ENCODE peak calls at places on chromosomes 7 and 10, in nine cellular contexts. G is activated naive CD4-positive, alpha-beta T cell treated with anti-CD3 and anti-CD28 coated beads, Interleukin-2, amount 10 ng/mL, durations not matched to agents 7 days and 5 days; R is lower lobe of right lung; N is HuH-7.5; P is RCC 7860; W is upper lobe of right lung; Y is pons; F is stimulated activated CD4-positive, alpha-beta T cell treated with anti-CD3 and anti-CD28 coated beads, TNF-alpha, amount 100 ng/mL, for 48 hours; D is HTR-8/SVneo. B is an unnamed sample.

GRCh38 chr10:133024711-133025557 is 62.8 kb upstream of the ADGRA1 start:
- DNase-seq in G (no peak), R (no peak), N (no peak), P (no peak), W (no peak), Y (no peak), F (no peak), D (no peak), B (no peak)

GRCh38 chr10:87531908-87532622 is 27.4 kb downstream of the MINPP1 start:
- DNase-seq in G (no peak), R (no peak), N (no peak), P (no peak), W (no peak), Y (peak), F (no peak), D (no peak), B (no peak)

GRCh38 chr7:150411606-150412005 is 32.5 kb downstream of the ZNF775 start:
- DNase-seq in G (no peak), R (no peak), N (no peak), P (no peak), W (no peak), Y (no peak), F (no peak), D (no peak), B (no peak)

GRCh38 chr10:46558411-46559185 is 2.1 kb upstream of the GPRIN2 start:
- DNase-seq in G (no peak), R (peak), N (peak), P (no peak), W (peak), Y (no peak), F (no peak), D (no peak), B (no peak)

GRCh38 chr7:151035902-151036301 is 7.7 kb downstream of the ABCB8 start:
- DNase-seq in G (no peak), R (no peak), N (no peak), P (no peak), W (no peak), Y (no peak), F (no peak), D (no peak), B (no peak)

GRCh38 chr10:47136866-47137265 is 163.1 kb upstream of the GDF10 start:
- DNase-seq in G (no peak), R (no peak), N (no peak), P (no peak), W (no peak), Y (no peak), F (no peak), D (no peak), B (no peak)

GRCh38 chr10:79386637-79387465 is 39.6 kb downstream of the PPIF start:
- DNase-seq in G (peak), R (peak), N (no peak), P (no peak), W (peak), Y (no peak), F (no peak), D (no peak), B (no peak)

GRCh38 chr10:23530079-23530478 is 91.2 kb downstream of the OTUD1 start:
- DNase-seq in G (no peak), R (no peak), N (no peak), P (peak), W (no peak), Y (no peak), F (no peak), D (no peak), B (no peak)

GRCh38 chr10:126153686-126154628 is 234.3 kb downstream of the ADAM12 start:
- DNase-seq in G (no peak), R (no peak), N (no peak), P (no peak), W (no peak), Y (no peak), F (no peak), D (no peak), B (no peak)

GRCh38 chr10:37854606-37855005 is 2.8 kb downstream of the ZNF248 start:
- DNase-seq in G (no peak), R (no peak), N (no peak), P (no peak), W (no peak), Y (no peak), F (no peak), D (no peak), B (no peak)

GRCh38 chr7:158423190-158423555 is 164.4 kb downstream of the PTPRN2 start:
- DNase-seq in G (no peak), R (no peak), N (no peak), P (no peak), W (peak), Y (no peak), F (no peak), D (no peak), B (no peak)